ENCODE peak calls at places on chromosomes 2 and 18, in four cellular contexts. One of them, this sample, is unnamed. For H3K4me1, the result is how much of the 10 kb centered on the place peaks cover.

GRCh38 chr2:208101716-208102631 is 22.4 kb downstream of the CRYGD start:
- DNase-seq in K562: peak
- DNase-seq in neural progenitor cell: peak
- DNase-seq in astrocyte: peak
- DNase-seq in this sample: peak

GRCh38 chr2:240024766-240025165 is 376 bp downstream of the NDUFA10 start:
- DNase-seq in K562: peak
- DNase-seq in neural progenitor cell: peak
- DNase-seq in astrocyte: no peak
- DNase-seq in this sample: no peak

GRCh38 chr2:33681333-33681732 is 82.2 kb upstream of the FAM98A start:
- DNase-seq in K562: no peak
- DNase-seq in neural progenitor cell: no peak
- DNase-seq in astrocyte: peak
- DNase-seq in this sample: no peak

GRCh38 chr2:110751642-110752041 is 19.3 kb downstream of the ACOXL start:
- DNase-seq in K562: no peak
- DNase-seq in neural progenitor cell: no peak
- DNase-seq in astrocyte: no peak
- DNase-seq in this sample: no peak

GRCh38 chr18:49907346-49907929 is 94.1 kb upstream of the ACAA2 start:
- DNase-seq in K562: no peak
- DNase-seq in neural progenitor cell: no peak
- DNase-seq in astrocyte: peak
- DNase-seq in this sample: no peak

GRCh38 chr2:102826904-102827303 is 65.1 kb downstream of the TMEM182 start:
- DNase-seq in K562: peak
- DNase-seq in neural progenitor cell: peak
- DNase-seq in astrocyte: peak
- DNase-seq in this sample: peak

GRCh38 chr2:78260861-78261260 is 738.7 kb upstream of the LRRTM4 start:
- DNase-seq in K562: no peak
- DNase-seq in neural progenitor cell: no peak
- DNase-seq in astrocyte: no peak
- DNase-seq in this sample: no peak

GRCh38 chr2:220006152-220006551 is 378.7 kb downstream of the SLC4A3 start:
- DNase-seq in K562: no peak
- DNase-seq in neural progenitor cell: no peak
- DNase-seq in astrocyte: peak
- DNase-seq in this sample: no peak

GRCh38 chr2:56217106-56217505 is 33.3 kb downstream of the CCDC85A start:
- DNase-seq in K562: no peak
- DNase-seq in neural progenitor cell: peak
- DNase-seq in astrocyte: no peak
- DNase-seq in this sample: no peak

GRCh38 chr18:36366994-36367839 is 69.7 kb downstream of the FHOD3 start:
- DNase-seq in K562: no peak
- DNase-seq in neural progenitor cell: no peak
- DNase-seq in astrocyte: no peak
- DNase-seq in this sample: no peak

GRCh38 chr18:52409732-52410131 is 69.7 kb downstream of the DCC start:
- DNase-seq in K562: no peak
- DNase-seq in neural progenitor cell: no peak
- DNase-seq in astrocyte: no peak
- DNase-seq in this sample: no peak

GRCh38 chr2:30722936-30723725 is 84.1 kb downstream of the CAPN13 start:
- DNase-seq in K562: no peak
- DNase-seq in neural progenitor cell: no peak
- DNase-seq in astrocyte: no peak
- DNase-seq in this sample: no peak

GRCh38 chr2:18117592-18117991 is 239.1 kb downstream of the KCNS3 start:
- DNase-seq in K562: peak
- DNase-seq in neural progenitor cell: peak
- DNase-seq in astrocyte: no peak
- DNase-seq in this sample: peak

GRCh38 chr2:84546551-84546950 is 30.3 kb downstream of the DNAH6 start:
- DNase-seq in K562: no peak
- DNase-seq in neural progenitor cell: no peak
- DNase-seq in astrocyte: no peak
- DNase-seq in this sample: no peak

GRCh38 chr2:196239622-196240587 is 68.5 kb upstream of the STK17B start:
- DNase-seq in K562: peak
- DNase-seq in neural progenitor cell: no peak
- DNase-seq in astrocyte: peak
- DNase-seq in this sample: no peak

GRCh38 chr2:85741811-85742507 is 11.8 kb upstream of the ATOH8 start:
- DNase-seq in K562: no peak
- DNase-seq in neural progenitor cell: peak
- DNase-seq in astrocyte: peak
- DNase-seq in this sample: no peak

GRCh38 chr2:49045083-49045482 is 109.2 kb downstream of the FSHR start:
- DNase-seq in K562: no peak
- DNase-seq in neural progenitor cell: no peak
- DNase-seq in astrocyte: no peak
- DNase-seq in this sample: no peak

GRCh38 chr2:20224191-20224715 is 677 bp downstream of the SDC1 start:
- DNase-seq in K562: no peak
- DNase-seq in neural progenitor cell: peak
- DNase-seq in astrocyte: no peak
- DNase-seq in this sample: no peak

GRCh38 chr2:181465686-181466375 is 8.6 kb downstream of the ITGA4 start:
- DNase-seq in K562: no peak
- DNase-seq in neural progenitor cell: no peak
- DNase-seq in astrocyte: peak
- DNase-seq in this sample: no peak

GRCh38 chr2:45822272-45822630 is 170.8 kb downstream of the PRKCE start:
- DNase-seq in K562: no peak
- DNase-seq in neural progenitor cell: no peak
- DNase-seq in astrocyte: no peak
- DNase-seq in this sample: no peak

GRCh38 chr2:128520787-128521186 is 202.1 kb upstream of the HS6ST1 start:
- DNase-seq in K562: no peak
- DNase-seq in neural progenitor cell: no peak
- DNase-seq in astrocyte: no peak
- DNase-seq in this sample: no peak

GRCh38 chr18:24492445-24492844 is 32.0 kb downstream of the HRH4 start:
- DNase-seq in K562: no peak
- DNase-seq in neural progenitor cell: no peak
- DNase-seq in astrocyte: no peak
- DNase-seq in this sample: no peak

GRCh38 chr2:20198001-20198400 is 26.9 kb downstream of the SDC1 start:
- DNase-seq in K562: no peak
- DNase-seq in neural progenitor cell: no peak
- DNase-seq in astrocyte: no peak
- DNase-seq in this sample: no peak

GRCh38 chr2:241773511-241774418 is 2.9 kb upstream of the GAL3ST2 start:
- DNase-seq in K562: no peak
- DNase-seq in neural progenitor cell: no peak
- DNase-seq in astrocyte: no peak
- DNase-seq in this sample: no peak

DNA sequence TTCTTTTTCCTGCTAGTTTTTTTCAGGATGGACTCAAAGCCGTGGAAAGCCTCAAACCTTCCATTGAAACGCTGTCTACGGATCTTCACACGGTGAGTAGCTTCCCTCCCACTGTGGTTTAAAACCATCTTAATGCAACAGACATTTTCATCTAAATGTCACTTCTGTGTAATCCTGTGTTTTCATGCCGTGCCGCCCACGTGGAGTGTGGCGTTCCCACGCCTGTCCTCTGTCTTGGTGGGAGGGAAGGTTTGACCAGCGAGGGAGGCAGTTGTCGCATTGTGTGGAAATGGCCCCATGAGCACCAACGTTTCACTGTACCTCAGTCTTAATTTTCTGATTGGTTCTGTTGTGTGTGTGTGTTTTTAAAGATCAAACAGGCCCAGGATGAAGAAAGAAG is 88.6 kb downstream of the ITGB1BP1 start:
- DNase-seq in K562: no peak
- DNase-seq in neural progenitor cell: no peak
- DNase-seq in astrocyte: no peak
- DNase-seq in this sample: no peak
- H3K4me1 ChIP-seq in K562: under half
- H3K4me1 ChIP-seq in neural progenitor cell: under half
- H3K4me1 ChIP-seq in astrocyte: under half
- H3K4me1 ChIP-seq in this sample: under half

GRCh38 chr2:165469417-165469816 is at the start of gene CSRNP3:
- DNase-seq in K562: no peak
- DNase-seq in neural progenitor cell: peak
- DNase-seq in astrocyte: peak
- DNase-seq in this sample: peak
- H3K4me3 ChIP-seq in K562: no peak
- H3K4me3 ChIP-seq in neural progenitor cell: peak
- H3K4me3 ChIP-seq in astrocyte: peak
- H3K4me3 ChIP-seq in this sample: peak

GRCh38 chr2:96876036-96876810 is 6.3 kb upstream of the SEMA4C start:
- DNase-seq in K562: peak
- DNase-seq in neural progenitor cell: peak
- DNase-seq in astrocyte: no peak
- DNase-seq in this sample: no peak

GRCh38 chr2:96878796-96879544 is 9.1 kb upstream of the SEMA4C start:
- DNase-seq in K562: no peak
- DNase-seq in neural progenitor cell: no peak
- DNase-seq in astrocyte: no peak
- DNase-seq in this sample: no peak

GRCh38 chr2:96876811-96877437 is 7.0 kb upstream of the SEMA4C start:
- DNase-seq in K562: no peak
- DNase-seq in neural progenitor cell: no peak
- DNase-seq in astrocyte: no peak
- DNase-seq in this sample: no peak

GRCh38 chr2:96878171-96878570 is 8.3 kb upstream of the SEMA4C start:
- DNase-seq in K562: no peak
- DNase-seq in neural progenitor cell: no peak
- DNase-seq in astrocyte: no peak
- DNase-seq in this sample: no peak

GRCh38 chr2:96877513-96878159 is 7.8 kb upstream of the SEMA4C start:
- DNase-seq in K562: no peak
- DNase-seq in neural progenitor cell: no peak
- DNase-seq in astrocyte: no peak
- DNase-seq in this sample: peak
- H3K4me1 ChIP-seq in K562: under half
- H3K4me1 ChIP-seq in neural progenitor cell: half or more
- H3K4me1 ChIP-seq in astrocyte: under half
- H3K4me1 ChIP-seq in this sample: under half

DNA sequence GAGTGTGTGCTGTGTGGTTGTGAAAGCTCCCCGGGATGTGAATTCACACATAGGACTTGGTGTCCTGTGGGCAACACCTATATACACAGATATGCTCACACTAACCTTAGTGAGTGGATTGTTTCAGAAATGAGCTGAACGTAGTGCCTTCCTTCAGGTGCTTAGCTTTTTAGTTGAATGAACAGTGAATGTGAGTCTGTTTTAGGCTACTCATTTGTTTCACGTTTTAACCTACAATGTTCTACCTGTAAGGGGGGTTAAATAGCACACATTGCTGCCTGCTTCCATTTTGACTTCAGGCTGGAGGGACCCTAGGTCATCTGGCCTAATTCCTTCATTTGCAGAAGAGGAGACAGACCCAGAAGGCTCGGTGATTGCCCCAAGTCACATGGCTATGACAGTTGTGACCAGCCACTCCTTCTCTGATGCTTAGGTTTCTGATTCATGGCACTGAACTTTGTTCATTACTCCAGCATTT is 1.0 kb downstream of the PLEK start:
- DNase-seq in K562: no peak
- DNase-seq in neural progenitor cell: no peak
- DNase-seq in astrocyte: no peak
- DNase-seq in this sample: no peak
- H3K4me3 ChIP-seq in K562: no peak
- H3K4me3 ChIP-seq in neural progenitor cell: no peak
- H3K4me3 ChIP-seq in astrocyte: no peak
- H3K4me3 ChIP-seq in this sample: no peak

GRCh38 chr2:177256026-177256425 is 8.5 kb downstream of the NFE2L2 start:
- DNase-seq in K562: no peak
- DNase-seq in neural progenitor cell: no peak
- DNase-seq in astrocyte: no peak
- DNase-seq in this sample: no peak
- H3K4me1 ChIP-seq in K562: half or more
- H3K4me1 ChIP-seq in neural progenitor cell: under half
- H3K4me1 ChIP-seq in astrocyte: under half
- H3K4me1 ChIP-seq in this sample: under half

DNA sequence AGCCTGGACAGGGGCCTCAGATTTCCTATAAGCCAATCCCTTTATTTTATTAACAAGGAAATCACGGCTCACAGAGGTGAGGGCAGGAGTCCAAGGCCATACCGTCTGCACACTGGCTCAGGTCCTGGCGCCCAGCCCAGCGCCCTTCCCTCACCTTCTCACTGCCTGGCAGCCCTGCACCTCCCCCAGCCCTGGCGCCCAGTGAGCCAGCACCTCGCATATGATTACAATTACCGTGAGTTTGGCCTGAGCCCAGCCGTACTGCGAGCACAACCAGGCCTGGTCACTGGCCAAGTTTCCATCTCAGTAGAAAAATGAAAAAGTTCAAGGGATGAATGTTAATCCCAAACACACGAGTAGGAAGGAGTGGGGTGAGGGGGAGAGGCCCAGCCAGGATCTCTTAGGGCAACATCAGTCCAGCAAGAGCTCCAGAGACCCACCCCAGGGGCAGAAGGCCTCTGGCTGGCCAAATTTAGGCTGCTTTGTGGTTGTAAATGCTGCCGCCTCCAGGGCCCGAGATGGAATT is 68.4 kb downstream of the MCFD2 start:
- DNase-seq in K562: no peak
- DNase-seq in neural progenitor cell: no peak
- DNase-seq in astrocyte: peak
- DNase-seq in this sample: peak
- H3K4me3 ChIP-seq in K562: no peak
- H3K4me3 ChIP-seq in neural progenitor cell: no peak
- H3K4me3 ChIP-seq in astrocyte: no peak
- H3K4me3 ChIP-seq in this sample: no peak

DNA sequence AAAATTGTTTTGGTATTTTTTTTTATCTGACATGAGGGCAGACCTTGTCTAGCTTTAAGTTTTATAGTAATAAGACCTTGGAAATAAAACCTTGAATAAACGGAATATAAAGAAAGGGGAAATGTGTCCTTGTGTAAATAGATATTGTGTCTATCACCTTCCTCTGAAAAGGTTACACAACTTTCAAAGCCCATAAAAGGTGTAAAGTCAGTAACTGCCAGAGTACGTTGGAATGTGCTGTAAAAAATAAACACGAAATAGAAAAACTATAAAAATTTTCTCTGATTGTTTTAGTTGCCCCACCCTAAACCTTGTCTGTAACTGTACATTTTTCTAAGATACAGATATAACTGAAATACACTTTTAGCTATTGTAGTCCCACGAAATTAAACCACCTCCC is 82.3 kb downstream of the ZEB2 start:
- DNase-seq in K562: no peak
- DNase-seq in neural progenitor cell: no peak
- DNase-seq in astrocyte: no peak
- DNase-seq in this sample: no peak
- H3K4me1 ChIP-seq in K562: under half
- H3K4me1 ChIP-seq in neural progenitor cell: under half
- H3K4me1 ChIP-seq in astrocyte: under half
- H3K4me1 ChIP-seq in this sample: under half

This sample was measured in BE2C.